ENCODE peak calls at places on chromosomes 7 and 10, in six cellular contexts. One of them, this sample, is unnamed.
A peak's percentile ranks its signal among the peaks of the same experiment; 100 is the strongest.

GRCh38 chr7:97298561-97298960 is 181.1 kb downstream of the SDHAF3 start:
- DNase-seq in K562: no peak
- DNase-seq in SK-N-SH: no peak
- DNase-seq in H1: no peak
- DNase-seq in GM12878: no peak
- DNase-seq in HepG2: no peak
- DNase-seq in this sample: no peak

GRCh38 chr7:142357953-142358520 is 100.2 kb upstream of the PRSS58 start:
- DNase-seq in K562: peak; percentile 75
- DNase-seq in SK-N-SH: peak; percentile 66
- DNase-seq in H1: no peak
- DNase-seq in GM12878: peak; percentile 5
- DNase-seq in HepG2: peak; percentile 47
- DNase-seq in this sample: peak; percentile 44

GRCh38 chr10:5999440-6000165 is 22.3 kb upstream of the IL15RA start:
- DNase-seq in K562: no peak
- DNase-seq in SK-N-SH: no peak
- DNase-seq in H1: no peak
- DNase-seq in GM12878: no peak
- DNase-seq in HepG2: no peak
- DNase-seq in this sample: no peak

GRCh38 chr7:50436133-50436802 is 13.9 kb downstream of the FIGNL1 start:
- DNase-seq in K562: no peak
- DNase-seq in SK-N-SH: no peak
- DNase-seq in H1: no peak
- DNase-seq in GM12878: no peak
- DNase-seq in HepG2: no peak
- DNase-seq in this sample: no peak

GRCh38 chr7:20199015-20199737 is 18.0 kb downstream of the MACC1 start:
- DNase-seq in K562: peak; percentile 18
- DNase-seq in SK-N-SH: peak; percentile 13
- DNase-seq in H1: no peak
- DNase-seq in GM12878: peak; percentile 94
- DNase-seq in HepG2: no peak
- DNase-seq in this sample: peak; percentile 84

GRCh38 chr7:146414872-146415271 is 298.3 kb downstream of the CNTNAP2 start:
- DNase-seq in K562: no peak
- DNase-seq in SK-N-SH: no peak
- DNase-seq in H1: no peak
- DNase-seq in GM12878: no peak
- DNase-seq in HepG2: no peak
- DNase-seq in this sample: no peak

GRCh38 chr7:102321351-102322201 is 34.7 kb downstream of the SPDYE6 start:
- DNase-seq in K562: peak; percentile 84
- DNase-seq in SK-N-SH: peak; percentile 46
- DNase-seq in H1: no peak
- DNase-seq in GM12878: no peak
- DNase-seq in HepG2: no peak
- DNase-seq in this sample: no peak

GRCh38 chr10:96509017-96509641 is 4.6 kb downstream of the TLL2 start:
- DNase-seq in K562: no peak
- DNase-seq in SK-N-SH: no peak
- DNase-seq in H1: peak; percentile 61
- DNase-seq in GM12878: no peak
- DNase-seq in HepG2: no peak
- DNase-seq in this sample: no peak

GRCh38 chr7:32357535-32358277 is 132.5 kb downstream of the LSM5 start:
- DNase-seq in K562: no peak
- DNase-seq in SK-N-SH: no peak
- DNase-seq in H1: no peak
- DNase-seq in GM12878: no peak
- DNase-seq in HepG2: no peak
- DNase-seq in this sample: peak; percentile 16

GRCh38 chr7:39271386-39271785 is 293.7 kb downstream of the POU6F2 start:
- DNase-seq in K562: no peak
- DNase-seq in SK-N-SH: peak; percentile 20
- DNase-seq in H1: no peak
- DNase-seq in GM12878: no peak
- DNase-seq in HepG2: no peak
- DNase-seq in this sample: no peak

GRCh38 chr10:125812128-125812527 is 10.9 kb downstream of the UROS start:
- DNase-seq in K562: no peak
- DNase-seq in SK-N-SH: no peak
- DNase-seq in H1: no peak
- DNase-seq in GM12878: no peak
- DNase-seq in HepG2: no peak
- DNase-seq in this sample: no peak

GRCh38 chr10:33066558-33067236 is 108.7 kb upstream of the ITGB1 start:
- DNase-seq in K562: no peak
- DNase-seq in SK-N-SH: no peak
- DNase-seq in H1: no peak
- DNase-seq in GM12878: no peak
- DNase-seq in HepG2: no peak
- DNase-seq in this sample: no peak
- TF ChIP-seq CTCF in K562: peak; percentile 61
- TF ChIP-seq CTCF in SK-N-SH: peak; percentile 37
- TF ChIP-seq CTCF in H1: peak; percentile 66
- TF ChIP-seq CTCF in GM12878: no peak
- TF ChIP-seq CTCF in HepG2: no peak
- TF ChIP-seq CTCF in this sample: no peak

DNA sequence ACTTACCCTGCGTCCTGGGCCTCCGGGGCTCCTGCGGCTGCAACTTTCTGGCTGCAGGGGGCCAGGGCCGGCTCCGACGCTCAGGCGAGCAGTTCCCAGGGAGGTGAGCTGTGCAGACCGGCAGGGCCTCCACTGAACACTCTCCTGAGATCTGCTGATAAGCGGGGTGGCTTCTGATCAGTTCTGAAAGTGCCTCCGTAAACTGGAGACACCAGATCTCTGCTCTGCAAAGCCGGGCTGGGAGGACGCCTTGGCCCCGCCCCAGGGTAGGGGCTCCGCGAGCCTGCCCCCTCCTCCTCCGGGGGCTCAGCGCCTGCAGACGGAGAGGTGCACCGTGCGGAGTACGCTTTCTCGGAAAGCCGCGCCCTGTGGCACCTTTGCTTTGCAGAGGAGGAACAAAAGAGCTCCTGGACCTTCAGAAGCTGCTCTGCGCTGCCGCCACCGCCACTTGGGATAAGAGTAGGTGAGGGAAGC is 141.3 kb upstream of the VKORC1L1 start:
- DNase-seq in K562: peak; percentile 50
- DNase-seq in SK-N-SH: no peak
- DNase-seq in H1: no peak
- DNase-seq in GM12878: no peak
- DNase-seq in HepG2: no peak
- DNase-seq in this sample: no peak
- H3K4me3 ChIP-seq in K562: peak overlapping the region; percentile 35
- H3K4me3 ChIP-seq in SK-N-SH: no peak overlapping the region
- H3K4me3 ChIP-seq in H1: peak overlapping the region; percentile 35
- H3K4me3 ChIP-seq in GM12878: no peak overlapping the region
- H3K4me3 ChIP-seq in HepG2: no peak overlapping the region
- H3K4me3 ChIP-seq in this sample: no peak overlapping the region

DNA sequence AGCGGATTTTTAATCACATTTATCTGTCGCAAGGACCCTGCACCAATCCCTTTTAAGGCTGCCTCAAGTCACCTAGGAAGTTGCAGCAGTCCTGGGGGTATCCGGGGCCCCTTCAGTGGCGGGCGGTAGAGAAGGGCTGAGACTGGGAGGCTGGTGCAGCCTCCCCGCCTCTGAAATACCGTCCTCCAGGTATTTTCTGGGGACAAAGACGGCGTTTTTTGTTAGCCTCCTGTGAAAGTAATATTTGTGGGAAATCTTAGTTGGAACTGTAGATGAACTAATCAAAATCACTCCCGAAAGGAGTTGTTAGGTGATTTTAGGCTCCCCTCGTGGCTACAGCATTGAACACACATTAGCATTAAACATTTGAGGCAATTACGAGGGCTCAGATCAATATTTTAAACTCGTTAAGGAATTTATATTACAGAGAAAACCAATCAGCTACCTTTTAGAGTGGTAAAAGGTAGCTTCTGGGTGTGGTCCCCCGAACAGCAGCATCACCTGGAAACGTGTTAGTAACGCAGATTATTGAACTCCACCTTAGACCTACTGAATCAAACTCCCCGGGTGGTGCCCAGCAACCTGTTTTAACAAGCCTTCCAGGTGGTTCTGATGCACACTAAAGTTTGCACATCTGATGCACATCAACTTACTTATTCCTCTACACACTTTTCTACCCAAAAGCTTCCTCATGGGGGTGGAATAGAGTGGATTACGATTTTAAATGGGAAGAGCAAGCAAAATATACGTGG is 548 bp upstream of the ANXA7 start:
- DNase-seq in K562: no peak
- DNase-seq in SK-N-SH: no peak
- DNase-seq in H1: no peak
- DNase-seq in GM12878: no peak
- DNase-seq in HepG2: no peak
- DNase-seq in this sample: no peak
- TF ChIP-seq GABPA in K562: no peak
- TF ChIP-seq GABPA in SK-N-SH: no peak
- TF ChIP-seq GABPA in H1: no peak
- TF ChIP-seq GABPA in GM12878: no peak
- TF ChIP-seq GABPA in HepG2: no peak
- TF ChIP-seq GABPA in this sample: no peak

GRCh38 chr7:2553831-2554581 is 1.3 kb downstream of the BRAT1 start:
- DNase-seq in K562: peak; percentile 10
- DNase-seq in SK-N-SH: no peak
- DNase-seq in H1: no peak
- DNase-seq in GM12878: no peak
- DNase-seq in HepG2: no peak
- DNase-seq in this sample: no peak

GRCh38 chr7:2551418-2551817 is 3.9 kb downstream of the BRAT1 start:
- DNase-seq in K562: no peak
- DNase-seq in SK-N-SH: no peak
- DNase-seq in H1: no peak
- DNase-seq in GM12878: no peak
- DNase-seq in HepG2: no peak
- DNase-seq in this sample: no peak

GRCh38 chr7:2555121-2556052 is at the start of gene BRAT1:
- DNase-seq in K562: peak; percentile 97
- DNase-seq in SK-N-SH: peak; percentile 100
- DNase-seq in H1: peak; percentile 90
- DNase-seq in GM12878: peak; percentile 41
- DNase-seq in HepG2: peak; percentile 92
- DNase-seq in this sample: peak; percentile 89

GRCh38 chr7:2553108-2553507 is 2.2 kb downstream of the BRAT1 start:
- DNase-seq in K562: no peak
- DNase-seq in SK-N-SH: no peak
- DNase-seq in H1: no peak
- DNase-seq in GM12878: no peak
- DNase-seq in HepG2: no peak
- DNase-seq in this sample: no peak

GRCh38 chr7:2554654-2555053 is 670 bp downstream of the BRAT1 start:
- DNase-seq in K562: no peak
- DNase-seq in SK-N-SH: peak; percentile 75
- DNase-seq in H1: no peak
- DNase-seq in GM12878: no peak
- DNase-seq in HepG2: no peak
- DNase-seq in this sample: no peak
- TF ChIP-seq CTCF in K562: no peak
- TF ChIP-seq CTCF in SK-N-SH: no peak
- TF ChIP-seq CTCF in H1: no peak
- TF ChIP-seq CTCF in GM12878: no peak
- TF ChIP-seq CTCF in HepG2: no peak
- TF ChIP-seq CTCF in this sample: no peak

This sample was measured in HL-60.